ENCODE peak calls at places on chromosome 17, in eight cellular contexts. One of them, this sample, is unnamed.

GRCh38 chr17:72110231-72110952 is 10.4 kb upstream of the SOX9 start:
- DNase-seq in cardiac fibroblast: no peak
- DNase-seq in activated CD8-positive, alpha-beta memory T cell treated with anti-CD3 and anti-CD28 coated beads, Interleukin-2, amount 50 U/mL, for 48 hours: no peak
- DNase-seq in A172: no peak
- DNase-seq in activated CD4-positive, alpha-beta memory T cell treated with anti-CD3 and anti-CD28 coated beads for 36 hours: no peak
- DNase-seq in sciatic nerve: no peak
- DNase-seq in stimulated activated naive CD4-positive, alpha-beta T cell treated with Interleukin-2 at 50 U/mL for 16 hours: no peak
- DNase-seq in HEK293T: no peak
- DNase-seq in this sample: no peak

GRCh38 chr17:63848834-63849689 is 6.6 kb upstream of the SMARCD2 start:
- DNase-seq in cardiac fibroblast: peak; percentile 93
- DNase-seq in activated CD8-positive, alpha-beta memory T cell treated with anti-CD3 and anti-CD28 coated beads, Interleukin-2, amount 50 U/mL, for 48 hours: peak; percentile 99
- DNase-seq in A172: no peak
- DNase-seq in activated CD4-positive, alpha-beta memory T cell treated with anti-CD3 and anti-CD28 coated beads for 36 hours: peak; percentile 98
- DNase-seq in sciatic nerve: peak; percentile 96
- DNase-seq in stimulated activated naive CD4-positive, alpha-beta T cell treated with Interleukin-2 at 50 U/mL for 16 hours: peak; percentile 95
- DNase-seq in HEK293T: peak; percentile 95
- DNase-seq in this sample: peak; percentile 90

GRCh38 chr17:17305282-17305801 is 2.2 kb downstream of the NT5M start:
- DNase-seq in cardiac fibroblast: no peak
- DNase-seq in activated CD8-positive, alpha-beta memory T cell treated with anti-CD3 and anti-CD28 coated beads, Interleukin-2, amount 50 U/mL, for 48 hours: peak; percentile 67
- DNase-seq in A172: no peak
- DNase-seq in activated CD4-positive, alpha-beta memory T cell treated with anti-CD3 and anti-CD28 coated beads for 36 hours: peak; percentile 70
- DNase-seq in sciatic nerve: no peak
- DNase-seq in stimulated activated naive CD4-positive, alpha-beta T cell treated with Interleukin-2 at 50 U/mL for 16 hours: peak; percentile 23
- DNase-seq in HEK293T: no peak
- DNase-seq in this sample: no peak

GRCh38 chr17:57372156-57372555 is 115.8 kb downstream of the MSI2 start:
- DNase-seq in cardiac fibroblast: peak; percentile 47
- DNase-seq in activated CD8-positive, alpha-beta memory T cell treated with anti-CD3 and anti-CD28 coated beads, Interleukin-2, amount 50 U/mL, for 48 hours: no peak
- DNase-seq in A172: peak; percentile 75
- DNase-seq in activated CD4-positive, alpha-beta memory T cell treated with anti-CD3 and anti-CD28 coated beads for 36 hours: no peak
- DNase-seq in sciatic nerve: no peak
- DNase-seq in stimulated activated naive CD4-positive, alpha-beta T cell treated with Interleukin-2 at 50 U/mL for 16 hours: no peak
- DNase-seq in HEK293T: no peak
- DNase-seq in this sample: no peak

GRCh38 chr17:8360260-8360659 is 16.2 kb downstream of the KRABD2 start:
- DNase-seq in cardiac fibroblast: no peak
- DNase-seq in activated CD8-positive, alpha-beta memory T cell treated with anti-CD3 and anti-CD28 coated beads, Interleukin-2, amount 50 U/mL, for 48 hours: no peak
- DNase-seq in A172: no peak
- DNase-seq in activated CD4-positive, alpha-beta memory T cell treated with anti-CD3 and anti-CD28 coated beads for 36 hours: no peak
- DNase-seq in sciatic nerve: no peak
- DNase-seq in stimulated activated naive CD4-positive, alpha-beta T cell treated with Interleukin-2 at 50 U/mL for 16 hours: no peak
- DNase-seq in HEK293T: no peak
- DNase-seq in this sample: no peak

GRCh38 chr17:74748279-74748528 is 224 bp upstream of the NHERF1 start:
- DNase-seq in cardiac fibroblast: no peak
- DNase-seq in activated CD8-positive, alpha-beta memory T cell treated with anti-CD3 and anti-CD28 coated beads, Interleukin-2, amount 50 U/mL, for 48 hours: no peak
- DNase-seq in A172: no peak
- DNase-seq in activated CD4-positive, alpha-beta memory T cell treated with anti-CD3 and anti-CD28 coated beads for 36 hours: no peak
- DNase-seq in sciatic nerve: no peak
- DNase-seq in stimulated activated naive CD4-positive, alpha-beta T cell treated with Interleukin-2 at 50 U/mL for 16 hours: no peak
- DNase-seq in HEK293T: no peak
- DNase-seq in this sample: no peak

GRCh38 chr17:63675607-63676539 is 24.1 kb downstream of the LIMD2 start:
- DNase-seq in cardiac fibroblast: peak; percentile 95
- DNase-seq in activated CD8-positive, alpha-beta memory T cell treated with anti-CD3 and anti-CD28 coated beads, Interleukin-2, amount 50 U/mL, for 48 hours: no peak
- DNase-seq in A172: peak; percentile 82
- DNase-seq in activated CD4-positive, alpha-beta memory T cell treated with anti-CD3 and anti-CD28 coated beads for 36 hours: no peak
- DNase-seq in sciatic nerve: peak; percentile 83
- DNase-seq in stimulated activated naive CD4-positive, alpha-beta T cell treated with Interleukin-2 at 50 U/mL for 16 hours: no peak
- DNase-seq in HEK293T: peak; percentile 70
- DNase-seq in this sample: no peak

GRCh38 chr17:56887552-56888467 is 26.0 kb downstream of the TRIM25 start:
- DNase-seq in cardiac fibroblast: no peak
- DNase-seq in activated CD8-positive, alpha-beta memory T cell treated with anti-CD3 and anti-CD28 coated beads, Interleukin-2, amount 50 U/mL, for 48 hours: no peak
- DNase-seq in A172: peak; percentile 56
- DNase-seq in activated CD4-positive, alpha-beta memory T cell treated with anti-CD3 and anti-CD28 coated beads for 36 hours: no peak
- DNase-seq in sciatic nerve: no peak
- DNase-seq in stimulated activated naive CD4-positive, alpha-beta T cell treated with Interleukin-2 at 50 U/mL for 16 hours: no peak
- DNase-seq in HEK293T: no peak
- DNase-seq in this sample: no peak

GRCh38 chr17:64635647-64636305 is 26.3 kb downstream of the SMURF2 start:
- DNase-seq in cardiac fibroblast: peak; percentile 77
- DNase-seq in activated CD8-positive, alpha-beta memory T cell treated with anti-CD3 and anti-CD28 coated beads, Interleukin-2, amount 50 U/mL, for 48 hours: no peak
- DNase-seq in A172: peak; percentile 46
- DNase-seq in activated CD4-positive, alpha-beta memory T cell treated with anti-CD3 and anti-CD28 coated beads for 36 hours: peak; percentile 35
- DNase-seq in sciatic nerve: no peak
- DNase-seq in stimulated activated naive CD4-positive, alpha-beta T cell treated with Interleukin-2 at 50 U/mL for 16 hours: no peak
- DNase-seq in HEK293T: no peak
- DNase-seq in this sample: no peak

GRCh38 chr17:1829189-1829578 is 518 bp downstream of the SMYD4 start:
- DNase-seq in cardiac fibroblast: peak; percentile 16
- DNase-seq in activated CD8-positive, alpha-beta memory T cell treated with anti-CD3 and anti-CD28 coated beads, Interleukin-2, amount 50 U/mL, for 48 hours: no peak
- DNase-seq in A172: peak; percentile 33
- DNase-seq in activated CD4-positive, alpha-beta memory T cell treated with anti-CD3 and anti-CD28 coated beads for 36 hours: peak; percentile 25
- DNase-seq in sciatic nerve: no peak
- DNase-seq in stimulated activated naive CD4-positive, alpha-beta T cell treated with Interleukin-2 at 50 U/mL for 16 hours: no peak
- DNase-seq in HEK293T: peak; percentile 49
- DNase-seq in this sample: no peak

GRCh38 chr17:78899361-78900260 is 3.4 kb downstream of the CEP295NL start:
- DNase-seq in cardiac fibroblast: peak; percentile 80
- DNase-seq in activated CD8-positive, alpha-beta memory T cell treated with anti-CD3 and anti-CD28 coated beads, Interleukin-2, amount 50 U/mL, for 48 hours: no peak
- DNase-seq in A172: peak; percentile 76
- DNase-seq in activated CD4-positive, alpha-beta memory T cell treated with anti-CD3 and anti-CD28 coated beads for 36 hours: no peak
- DNase-seq in sciatic nerve: no peak
- DNase-seq in stimulated activated naive CD4-positive, alpha-beta T cell treated with Interleukin-2 at 50 U/mL for 16 hours: no peak
- DNase-seq in HEK293T: no peak
- DNase-seq in this sample: no peak

GRCh38 chr17:1769826-1770477 is 8.1 kb downstream of the SERPINF1 start:
- DNase-seq in cardiac fibroblast: no peak
- DNase-seq in activated CD8-positive, alpha-beta memory T cell treated with anti-CD3 and anti-CD28 coated beads, Interleukin-2, amount 50 U/mL, for 48 hours: peak; percentile 70
- DNase-seq in A172: no peak
- DNase-seq in activated CD4-positive, alpha-beta memory T cell treated with anti-CD3 and anti-CD28 coated beads for 36 hours: no peak
- DNase-seq in sciatic nerve: no peak
- DNase-seq in stimulated activated naive CD4-positive, alpha-beta T cell treated with Interleukin-2 at 50 U/mL for 16 hours: no peak
- DNase-seq in HEK293T: peak; percentile 48
- DNase-seq in this sample: peak; percentile 89

GRCh38 chr17:68705331-68706166 is 104.4 kb upstream of the FAM20A start:
- DNase-seq in cardiac fibroblast: peak; percentile 68
- DNase-seq in activated CD8-positive, alpha-beta memory T cell treated with anti-CD3 and anti-CD28 coated beads, Interleukin-2, amount 50 U/mL, for 48 hours: no peak
- DNase-seq in A172: no peak
- DNase-seq in activated CD4-positive, alpha-beta memory T cell treated with anti-CD3 and anti-CD28 coated beads for 36 hours: no peak
- DNase-seq in sciatic nerve: no peak
- DNase-seq in stimulated activated naive CD4-positive, alpha-beta T cell treated with Interleukin-2 at 50 U/mL for 16 hours: no peak
- DNase-seq in HEK293T: no peak
- DNase-seq in this sample: no peak

GRCh38 chr17:39080416-39081179 is 70.8 kb downstream of the PLXDC1 start:
- DNase-seq in cardiac fibroblast: peak; percentile 54
- DNase-seq in activated CD8-positive, alpha-beta memory T cell treated with anti-CD3 and anti-CD28 coated beads, Interleukin-2, amount 50 U/mL, for 48 hours: no peak
- DNase-seq in A172: peak; percentile 35
- DNase-seq in activated CD4-positive, alpha-beta memory T cell treated with anti-CD3 and anti-CD28 coated beads for 36 hours: no peak
- DNase-seq in sciatic nerve: no peak
- DNase-seq in stimulated activated naive CD4-positive, alpha-beta T cell treated with Interleukin-2 at 50 U/mL for 16 hours: no peak
- DNase-seq in HEK293T: no peak
- DNase-seq in this sample: no peak

GRCh38 chr17:21679256-21680146 is 12.8 kb upstream of the KCNJ18 start:
- DNase-seq in cardiac fibroblast: no peak
- DNase-seq in activated CD8-positive, alpha-beta memory T cell treated with anti-CD3 and anti-CD28 coated beads, Interleukin-2, amount 50 U/mL, for 48 hours: peak; percentile 50
- DNase-seq in A172: no peak
- DNase-seq in activated CD4-positive, alpha-beta memory T cell treated with anti-CD3 and anti-CD28 coated beads for 36 hours: no peak
- DNase-seq in sciatic nerve: peak; percentile 59
- DNase-seq in stimulated activated naive CD4-positive, alpha-beta T cell treated with Interleukin-2 at 50 U/mL for 16 hours: no peak
- DNase-seq in HEK293T: no peak
- DNase-seq in this sample: peak; percentile 53

GRCh38 chr17:41547921-41548843 is 20.1 kb upstream of the KRT19 start:
- DNase-seq in cardiac fibroblast: peak; percentile 97
- DNase-seq in activated CD8-positive, alpha-beta memory T cell treated with anti-CD3 and anti-CD28 coated beads, Interleukin-2, amount 50 U/mL, for 48 hours: peak; percentile 83
- DNase-seq in A172: peak; percentile 99
- DNase-seq in activated CD4-positive, alpha-beta memory T cell treated with anti-CD3 and anti-CD28 coated beads for 36 hours: peak; percentile 91
- DNase-seq in sciatic nerve: peak; percentile 69
- DNase-seq in stimulated activated naive CD4-positive, alpha-beta T cell treated with Interleukin-2 at 50 U/mL for 16 hours: peak; percentile 77
- DNase-seq in HEK293T: no peak
- DNase-seq in this sample: peak; percentile 98

GRCh38 chr17:49318438-49318965 is 43.5 kb downstream of the ZNF652 start:
- DNase-seq in cardiac fibroblast: no peak
- DNase-seq in activated CD8-positive, alpha-beta memory T cell treated with anti-CD3 and anti-CD28 coated beads, Interleukin-2, amount 50 U/mL, for 48 hours: no peak
- DNase-seq in A172: no peak
- DNase-seq in activated CD4-positive, alpha-beta memory T cell treated with anti-CD3 and anti-CD28 coated beads for 36 hours: no peak
- DNase-seq in sciatic nerve: no peak
- DNase-seq in stimulated activated naive CD4-positive, alpha-beta T cell treated with Interleukin-2 at 50 U/mL for 16 hours: no peak
- DNase-seq in HEK293T: no peak
- DNase-seq in this sample: no peak

GRCh38 chr17:82920150-82920549 is 80.3 kb upstream of the ZNF750 start:
- DNase-seq in cardiac fibroblast: no peak
- DNase-seq in activated CD8-positive, alpha-beta memory T cell treated with anti-CD3 and anti-CD28 coated beads, Interleukin-2, amount 50 U/mL, for 48 hours: no peak
- DNase-seq in A172: no peak
- DNase-seq in activated CD4-positive, alpha-beta memory T cell treated with anti-CD3 and anti-CD28 coated beads for 36 hours: no peak
- DNase-seq in sciatic nerve: no peak
- DNase-seq in stimulated activated naive CD4-positive, alpha-beta T cell treated with Interleukin-2 at 50 U/mL for 16 hours: no peak
- DNase-seq in HEK293T: no peak
- DNase-seq in this sample: no peak

GRCh38 chr17:82645516-82645915 is 2.7 kb downstream of the WDR45B start:
- DNase-seq in cardiac fibroblast: no peak
- DNase-seq in activated CD8-positive, alpha-beta memory T cell treated with anti-CD3 and anti-CD28 coated beads, Interleukin-2, amount 50 U/mL, for 48 hours: no peak
- DNase-seq in A172: no peak
- DNase-seq in activated CD4-positive, alpha-beta memory T cell treated with anti-CD3 and anti-CD28 coated beads for 36 hours: no peak
- DNase-seq in sciatic nerve: no peak
- DNase-seq in stimulated activated naive CD4-positive, alpha-beta T cell treated with Interleukin-2 at 50 U/mL for 16 hours: no peak
- DNase-seq in HEK293T: no peak
- DNase-seq in this sample: no peak

GRCh38 chr17:83069931-83070374 is 9.5 kb upstream of the METRNL start:
- DNase-seq in cardiac fibroblast: no peak
- DNase-seq in activated CD8-positive, alpha-beta memory T cell treated with anti-CD3 and anti-CD28 coated beads, Interleukin-2, amount 50 U/mL, for 48 hours: no peak
- DNase-seq in A172: no peak
- DNase-seq in activated CD4-positive, alpha-beta memory T cell treated with anti-CD3 and anti-CD28 coated beads for 36 hours: no peak
- DNase-seq in sciatic nerve: no peak
- DNase-seq in stimulated activated naive CD4-positive, alpha-beta T cell treated with Interleukin-2 at 50 U/mL for 16 hours: no peak
- DNase-seq in HEK293T: no peak
- DNase-seq in this sample: no peak

GRCh38 chr17:32007463-32008298 is 498 bp downstream of the LRRC37B start:
- DNase-seq in cardiac fibroblast: peak; percentile 26
- DNase-seq in activated CD8-positive, alpha-beta memory T cell treated with anti-CD3 and anti-CD28 coated beads, Interleukin-2, amount 50 U/mL, for 48 hours: peak; percentile 78
- DNase-seq in A172: peak; percentile 56
- DNase-seq in activated CD4-positive, alpha-beta memory T cell treated with anti-CD3 and anti-CD28 coated beads for 36 hours: peak; percentile 62
- DNase-seq in sciatic nerve: peak; percentile 66
- DNase-seq in stimulated activated naive CD4-positive, alpha-beta T cell treated with Interleukin-2 at 50 U/mL for 16 hours: peak; percentile 49
- DNase-seq in HEK293T: peak; percentile 20
- DNase-seq in this sample: no peak

GRCh38 chr17:61567045-61567802 is 23.8 kb downstream of the NACA2 start:
- DNase-seq in cardiac fibroblast: no peak
- DNase-seq in activated CD8-positive, alpha-beta memory T cell treated with anti-CD3 and anti-CD28 coated beads, Interleukin-2, amount 50 U/mL, for 48 hours: no peak
- DNase-seq in A172: no peak
- DNase-seq in activated CD4-positive, alpha-beta memory T cell treated with anti-CD3 and anti-CD28 coated beads for 36 hours: no peak
- DNase-seq in sciatic nerve: no peak
- DNase-seq in stimulated activated naive CD4-positive, alpha-beta T cell treated with Interleukin-2 at 50 U/mL for 16 hours: no peak
- DNase-seq in HEK293T: no peak
- DNase-seq in this sample: no peak

GRCh38 chr17:17851101-17851500 is 14.3 kb upstream of the SREBF1 start:
- DNase-seq in cardiac fibroblast: no peak
- DNase-seq in activated CD8-positive, alpha-beta memory T cell treated with anti-CD3 and anti-CD28 coated beads, Interleukin-2, amount 50 U/mL, for 48 hours: no peak
- DNase-seq in A172: no peak
- DNase-seq in activated CD4-positive, alpha-beta memory T cell treated with anti-CD3 and anti-CD28 coated beads for 36 hours: no peak
- DNase-seq in sciatic nerve: no peak
- DNase-seq in stimulated activated naive CD4-positive, alpha-beta T cell treated with Interleukin-2 at 50 U/mL for 16 hours: no peak
- DNase-seq in HEK293T: no peak
- DNase-seq in this sample: no peak

GRCh38 chr17:40978752-40979151 is 5.4 kb downstream of the KRT40 start:
- DNase-seq in cardiac fibroblast: no peak
- DNase-seq in activated CD8-positive, alpha-beta memory T cell treated with anti-CD3 and anti-CD28 coated beads, Interleukin-2, amount 50 U/mL, for 48 hours: no peak
- DNase-seq in A172: no peak
- DNase-seq in activated CD4-positive, alpha-beta memory T cell treated with anti-CD3 and anti-CD28 coated beads for 36 hours: no peak
- DNase-seq in sciatic nerve: no peak
- DNase-seq in stimulated activated naive CD4-positive, alpha-beta T cell treated with Interleukin-2 at 50 U/mL for 16 hours: no peak
- DNase-seq in HEK293T: no peak
- DNase-seq in this sample: no peak

GRCh38 chr17:12815642-12816141 is 26.4 kb downstream of the ARHGAP44 start:
- DNase-seq in cardiac fibroblast: no peak
- DNase-seq in activated CD8-positive, alpha-beta memory T cell treated with anti-CD3 and anti-CD28 coated beads, Interleukin-2, amount 50 U/mL, for 48 hours: no peak
- DNase-seq in A172: no peak
- DNase-seq in activated CD4-positive, alpha-beta memory T cell treated with anti-CD3 and anti-CD28 coated beads for 36 hours: no peak
- DNase-seq in sciatic nerve: no peak
- DNase-seq in stimulated activated naive CD4-positive, alpha-beta T cell treated with Interleukin-2 at 50 U/mL for 16 hours: no peak
- DNase-seq in HEK293T: no peak
- DNase-seq in this sample: no peak

GRCh38 chr17:40345161-40346034 is 19.1 kb downstream of the GJD3 start:
- DNase-seq in cardiac fibroblast: peak; percentile 78
- DNase-seq in activated CD8-positive, alpha-beta memory T cell treated with anti-CD3 and anti-CD28 coated beads, Interleukin-2, amount 50 U/mL, for 48 hours: peak; percentile 69
- DNase-seq in A172: peak; percentile 82
- DNase-seq in activated CD4-positive, alpha-beta memory T cell treated with anti-CD3 and anti-CD28 coated beads for 36 hours: peak; percentile 50
- DNase-seq in sciatic nerve: peak; percentile 84
- DNase-seq in stimulated activated naive CD4-positive, alpha-beta T cell treated with Interleukin-2 at 50 U/mL for 16 hours: no peak
- DNase-seq in HEK293T: no peak
- DNase-seq in this sample: no peak

GRCh38 chr17:1053661-1054360 is 56.9 kb downstream of the TIMM22 start:
- DNase-seq in cardiac fibroblast: no peak
- DNase-seq in activated CD8-positive, alpha-beta memory T cell treated with anti-CD3 and anti-CD28 coated beads, Interleukin-2, amount 50 U/mL, for 48 hours: no peak
- DNase-seq in A172: no peak
- DNase-seq in activated CD4-positive, alpha-beta memory T cell treated with anti-CD3 and anti-CD28 coated beads for 36 hours: no peak
- DNase-seq in sciatic nerve: no peak
- DNase-seq in stimulated activated naive CD4-positive, alpha-beta T cell treated with Interleukin-2 at 50 U/mL for 16 hours: no peak
- DNase-seq in HEK293T: no peak
- DNase-seq in this sample: no peak

GRCh38 chr17:81510798-81511549 is 1.6 kb downstream of the ACTG1 start:
- DNase-seq in cardiac fibroblast: peak; percentile 49
- DNase-seq in activated CD8-positive, alpha-beta memory T cell treated with anti-CD3 and anti-CD28 coated beads, Interleukin-2, amount 50 U/mL, for 48 hours: peak; percentile 72
- DNase-seq in A172: no peak
- DNase-seq in activated CD4-positive, alpha-beta memory T cell treated with anti-CD3 and anti-CD28 coated beads for 36 hours: peak; percentile 60
- DNase-seq in sciatic nerve: no peak
- DNase-seq in stimulated activated naive CD4-positive, alpha-beta T cell treated with Interleukin-2 at 50 U/mL for 16 hours: peak; percentile 16
- DNase-seq in HEK293T: no peak
- DNase-seq in this sample: peak; percentile 71

GRCh38 chr17:8630227-8630801 is at the start of gene MYH10:
- DNase-seq in cardiac fibroblast: no peak
- DNase-seq in activated CD8-positive, alpha-beta memory T cell treated with anti-CD3 and anti-CD28 coated beads, Interleukin-2, amount 50 U/mL, for 48 hours: no peak
- DNase-seq in A172: no peak
- DNase-seq in activated CD4-positive, alpha-beta memory T cell treated with anti-CD3 and anti-CD28 coated beads for 36 hours: no peak
- DNase-seq in sciatic nerve: no peak
- DNase-seq in stimulated activated naive CD4-positive, alpha-beta T cell treated with Interleukin-2 at 50 U/mL for 16 hours: no peak
- DNase-seq in HEK293T: no peak
- DNase-seq in this sample: no peak

GRCh38 chr17:30950189-30950588 is 20.6 kb upstream of the RNF135 start:
- DNase-seq in cardiac fibroblast: no peak
- DNase-seq in activated CD8-positive, alpha-beta memory T cell treated with anti-CD3 and anti-CD28 coated beads, Interleukin-2, amount 50 U/mL, for 48 hours: no peak
- DNase-seq in A172: no peak
- DNase-seq in activated CD4-positive, alpha-beta memory T cell treated with anti-CD3 and anti-CD28 coated beads for 36 hours: no peak
- DNase-seq in sciatic nerve: no peak
- DNase-seq in stimulated activated naive CD4-positive, alpha-beta T cell treated with Interleukin-2 at 50 U/mL for 16 hours: no peak
- DNase-seq in HEK293T: no peak
- DNase-seq in this sample: no peak

GRCh38 chr17:49552070-49552751 is 23.5 kb upstream of the NXPH3 start:
- DNase-seq in cardiac fibroblast: no peak
- DNase-seq in activated CD8-positive, alpha-beta memory T cell treated with anti-CD3 and anti-CD28 coated beads, Interleukin-2, amount 50 U/mL, for 48 hours: no peak
- DNase-seq in A172: peak; percentile 31
- DNase-seq in activated CD4-positive, alpha-beta memory T cell treated with anti-CD3 and anti-CD28 coated beads for 36 hours: no peak
- DNase-seq in sciatic nerve: no peak
- DNase-seq in stimulated activated naive CD4-positive, alpha-beta T cell treated with Interleukin-2 at 50 U/mL for 16 hours: no peak
- DNase-seq in HEK293T: no peak
- DNase-seq in this sample: no peak

GRCh38 chr17:68759343-68760140 is 158.4 kb upstream of the FAM20A start:
- DNase-seq in cardiac fibroblast: peak; percentile 96
- DNase-seq in activated CD8-positive, alpha-beta memory T cell treated with anti-CD3 and anti-CD28 coated beads, Interleukin-2, amount 50 U/mL, for 48 hours: peak; percentile 69
- DNase-seq in A172: peak; percentile 95
- DNase-seq in activated CD4-positive, alpha-beta memory T cell treated with anti-CD3 and anti-CD28 coated beads for 36 hours: peak; percentile 79
- DNase-seq in sciatic nerve: peak; percentile 93
- DNase-seq in stimulated activated naive CD4-positive, alpha-beta T cell treated with Interleukin-2 at 50 U/mL for 16 hours: peak; percentile 4
- DNase-seq in HEK293T: peak; percentile 88
- DNase-seq in this sample: peak; percentile 86

This sample was measured in RWPE2.